ENCODE peak calls at places on chromosomes 13 and 19, in four cellular contexts. P is left ventricle myocardium inferior, E is lung, H is neuronal stem cell. D is an unnamed sample.

GRCh38 chr19:50269653-50270052 is 59.5 kb downstream of the KCNC3 start:
- DNase-seq in H (no peak), E (no peak), P (no peak), D (no peak)

GRCh38 chr13:49125964-49126363 is 94.2 kb upstream of the MLNR start:
- DNase-seq in H (no peak), P (no peak), E (no peak), D (no peak)

GRCh38 chr19:8615813-8616596 is 5.5 kb upstream of the ADAMTS10 start:
- DNase-seq in E (peak), P (peak), H (peak), D (no peak)

GRCh38 chr13:82905071-82905470 is 977.2 kb downstream of the SLITRK1 start:
- DNase-seq in P (no peak), E (no peak), H (no peak), D (no peak)

GRCh38 chr13:42864952-42865634 is 83.7 kb downstream of the FAM216B start:
- DNase-seq in P (no peak), H (no peak), E (no peak), D (no peak)

GRCh38 chr19:39874404-39874803 is 28.2 kb upstream of the FBL start:
- DNase-seq in H (no peak), E (no peak), P (no peak), D (no peak)

GRCh38 chr13:48370815-48371214 is 42.1 kb downstream of the LPAR6 start:
- DNase-seq in H (no peak), P (no peak), E (no peak), D (no peak)

GRCh38 chr13:27005976-27006518 is 165.6 kb downstream of the USP12 start:
- DNase-seq in E (no peak), H (no peak), P (no peak), D (no peak)

GRCh38 chr19:47142779-47143178 is 12.1 kb downstream of the SAE1 start:
- DNase-seq in E (no peak), H (no peak), P (no peak), D (no peak)

GRCh38 chr13:98020271-98020670 is 66.8 kb downstream of the IPO5 start:
- DNase-seq in P (no peak), E (no peak), H (no peak), D (no peak)

GRCh38 chr19:35125746-35126623 is 8.9 kb downstream of the LGI4 start:
- DNase-seq in P (no peak), E (no peak), H (no peak), D (no peak)

GRCh38 chr19:16327911-16328823 is 3.5 kb downstream of the KLF2 start:
- DNase-seq in P (peak), E (peak), H (no peak), D (peak)

GRCh38 chr19:16328824-16329482 is 4.3 kb downstream of the KLF2 start:
- DNase-seq in E (no peak), P (no peak), H (no peak), D (no peak)

GRCh38 chr19:57771417-57771816 is 1.9 kb downstream of the ZNF586 start:
- DNase-seq in H (no peak), P (no peak), E (no peak), D (no peak)

GRCh38 chr19:35287713-35288112 is 4.2 kb upstream of the MAG start:
- DNase-seq in E (no peak), P (no peak), H (no peak), D (no peak)

GRCh38 chr13:40600145-40600751 is 66.2 kb downstream of the FOXO1 start:
- DNase-seq in E (no peak), P (no peak), H (no peak), D (no peak)

GRCh38 chr19:6038634-6039405 is 60.9 kb upstream of the RANBP3 start:
- DNase-seq in E (peak), P (no peak), H (no peak), D (no peak)

GRCh38 chr19:2962018-2962670 is 15.2 kb upstream of the TLE6 start:
- DNase-seq in H (peak), P (no peak), E (peak), D (no peak)

GRCh38 chr13:92967923-92968322 is 258.7 kb upstream of the GPC6 start:
- DNase-seq in H (no peak), E (no peak), P (no peak), D (no peak)

GRCh38 chr13:29819157-29819556 is 31.3 kb downstream of the UBL3 start:
- DNase-seq in H (no peak), P (no peak), E (no peak), D (no peak)

GRCh38 chr13:50909605-50910482 is at the start of gene RNASEH2B:
- DNase-seq in E (peak), P (peak), H (peak), D (peak)

GRCh38 chr13:109146912-109147624 is 517.7 kb downstream of the MYO16 start:
- DNase-seq in H (no peak), E (no peak), P (no peak), D (no peak)

GRCh38 chr13:65725001-65725400 is 1505.1 kb downstream of the PCDH9 start:
- DNase-seq in P (no peak), E (no peak), H (no peak), D (no peak)

GRCh38 chr13:70784590-70784989 is 676.3 kb upstream of the KLHL1 start:
- DNase-seq in H (no peak), P (no peak), E (no peak), D (no peak)

GRCh38 chr19:45528149-45528743 is 21.0 kb downstream of the VASP start:
- DNase-seq in E (no peak), P (no peak), H (no peak), D (no peak)

GRCh38 chr13:28609936-28610335 is 49.0 kb upstream of the POMP start:
- DNase-seq in P (no peak), H (no peak), E (no peak), D (no peak)

GRCh38 chr13:49456156-49456555 is 12.1 kb downstream of the SETDB2 start:
- DNase-seq in H (no peak), P (no peak), E (no peak), D (no peak)

DNA sequence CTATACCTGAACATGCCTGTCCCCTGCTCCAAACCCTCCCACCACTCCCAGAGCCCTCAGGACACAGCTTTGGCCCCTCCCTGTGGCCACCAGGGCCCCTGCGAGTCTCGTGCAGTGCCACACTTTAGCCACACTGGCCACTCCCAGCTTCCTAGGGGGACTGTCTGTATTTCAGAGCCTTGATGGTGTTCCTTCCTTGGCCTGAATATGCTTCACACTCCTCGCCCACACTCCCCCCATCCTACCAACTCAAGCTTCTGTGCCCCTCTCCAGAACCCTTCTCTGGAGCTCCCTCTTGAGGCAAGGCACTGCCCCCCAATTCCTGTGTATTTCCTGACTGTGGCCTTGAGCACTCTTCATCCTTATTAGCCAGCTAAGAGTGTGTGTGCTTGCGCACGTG is 80.2 kb downstream of the DPF1 start:
- DNase-seq in H (no peak), P (no peak), E (no peak), D (no peak)
- H3K4me3 ChIP-seq in H (no peak), P (no peak), E (no peak), D (no peak)

GRCh38 chr13:112958127-112958989 is 10.7 kb upstream of the MCF2L start:
- DNase-seq in E (no peak), H (no peak), P (no peak), D (no peak)

GRCh38 chr13:112955956-112956355 is 13.1 kb upstream of the MCF2L start:
- DNase-seq in P (no peak), H (no peak), E (no peak), D (no peak)

GRCh38 chr13:112955271-112955937 is 13.6 kb upstream of the MCF2L start:
- DNase-seq in H (no peak), E (no peak), P (no peak), D (no peak)

GRCh38 chr13:112956516-112957294 is 12.3 kb upstream of the MCF2L start:
- DNase-seq in E (no peak), P (no peak), H (peak), D (no peak)

GRCh38 chr13:112957295-112957677 is 11.7 kb upstream of the MCF2L start:
- DNase-seq in E (no peak), P (no peak), H (no peak), D (no peak)
- H3K4me3 ChIP-seq in E (no peak), P (no peak), H (no peak), D (no peak)

DNA sequence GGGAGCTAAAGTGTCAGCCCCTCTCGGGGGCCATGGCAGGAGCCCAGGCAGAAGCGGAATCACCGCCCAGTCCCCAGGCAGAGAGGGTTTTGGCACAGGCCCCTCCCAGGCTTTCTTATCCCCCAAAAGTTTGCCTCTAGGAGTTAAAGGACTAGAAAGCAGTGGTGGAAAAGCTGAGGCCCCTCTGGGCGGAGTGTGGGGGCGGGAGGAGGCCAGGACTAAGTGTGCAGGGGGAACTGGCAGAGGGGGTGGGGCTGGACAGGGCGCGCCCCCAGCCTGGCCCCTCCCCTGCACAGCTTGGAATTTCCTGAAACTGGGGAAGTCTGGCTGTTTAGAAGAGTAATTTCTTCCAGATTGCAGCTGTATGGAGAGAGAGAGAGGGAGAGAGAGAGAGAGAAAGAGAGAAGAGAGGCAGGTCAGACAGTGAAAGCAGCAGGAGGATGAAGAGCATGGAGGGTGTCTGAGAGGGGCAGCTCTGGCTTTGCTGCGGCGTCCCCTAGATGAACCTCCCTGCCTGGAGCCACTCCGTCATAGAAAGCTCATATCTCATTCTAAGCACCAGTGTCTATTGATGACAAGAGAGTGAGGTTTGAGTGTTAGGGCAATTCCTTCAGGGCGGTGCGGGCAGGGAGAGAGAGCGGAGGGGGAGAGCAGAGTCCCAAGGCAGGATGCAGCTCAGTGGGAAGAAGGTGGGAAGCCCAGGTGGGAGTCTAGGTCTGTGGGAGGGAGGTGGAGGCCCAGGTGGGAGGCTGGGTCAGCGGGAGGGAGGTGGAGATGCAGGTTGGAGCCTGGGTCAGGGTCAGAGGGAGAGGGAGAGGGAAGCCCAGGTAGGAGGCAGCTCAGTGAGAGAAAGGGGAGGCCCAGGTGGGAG is at the start of gene CDC42EP5:
- DNase-seq in P (peak), E (no peak), H (no peak), D (no peak)
- H3K4me3 ChIP-seq in P (peak), E (no peak), H (no peak), D (peak)

DNA sequence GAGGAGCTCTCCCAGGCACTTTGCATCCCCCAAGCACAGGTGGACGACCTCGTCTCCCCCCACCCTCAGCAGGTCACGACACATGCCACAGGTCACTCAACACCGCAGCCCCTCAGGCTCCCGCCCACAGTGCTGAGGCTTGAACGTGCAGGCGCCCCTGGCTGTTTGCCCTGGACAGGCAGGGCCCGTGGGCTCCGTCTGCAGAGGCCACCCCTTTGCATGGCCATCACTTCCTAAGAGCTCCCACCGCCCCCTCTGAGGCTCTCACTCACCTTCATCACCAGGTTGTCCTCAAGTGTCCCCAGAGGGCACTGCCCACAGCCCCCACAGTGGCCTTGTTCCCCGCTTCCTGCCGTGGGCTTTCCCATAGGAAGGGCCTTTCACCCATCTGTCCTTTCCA is 132.1 kb upstream of the MCF2L start:
- DNase-seq in E (no peak), H (no peak), P (no peak), D (no peak)
- H3K4me3 ChIP-seq in E (no peak), H (no peak), P (no peak), D (no peak)

DNA sequence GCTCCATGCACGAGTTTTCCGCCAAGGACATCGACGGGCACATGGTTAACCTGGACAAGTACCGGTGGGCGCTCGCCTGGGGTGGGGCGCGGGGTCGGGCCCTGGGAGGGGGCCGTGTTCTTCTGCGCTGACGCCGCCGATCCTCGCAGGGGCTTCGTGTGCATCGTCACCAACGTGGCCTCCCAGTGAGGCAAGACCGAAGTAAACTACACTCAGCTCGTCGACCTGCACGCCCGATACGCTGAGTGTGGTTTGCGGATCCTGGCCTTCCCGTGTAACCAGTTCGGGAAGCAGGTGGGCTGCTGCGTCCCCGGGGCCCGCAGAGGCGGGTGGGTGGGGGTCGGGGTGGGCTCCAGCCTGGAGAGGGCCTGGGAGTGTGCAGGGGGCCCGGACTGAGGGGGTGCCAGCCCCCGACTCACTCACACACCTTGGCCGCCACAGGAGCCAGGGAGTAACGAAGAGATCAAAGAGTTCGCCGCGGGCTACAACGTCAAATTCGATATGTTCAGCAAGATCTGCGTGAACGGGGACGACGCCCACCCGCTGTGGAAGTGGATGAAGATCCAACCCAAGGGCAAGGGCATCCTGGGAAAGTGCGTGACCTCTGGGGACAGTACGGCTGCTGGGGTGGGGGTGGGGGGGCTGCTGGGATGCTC is 1.6 kb downstream of the GPX4 start:
- DNase-seq in E (no peak), H (no peak), P (no peak), D (no peak)
- H3K4me3 ChIP-seq in E (peak), H (peak), P (peak), D (peak)

D was measured in thoracic aorta.